ENCODE peak calls at places on chromosomes 11 and 22, in five cellular contexts. One of them, this sample, is unnamed.

GRCh38 chr22:44287121-44287693 is 25.5 kb downstream of the SHISAL1 start:
- DNase-seq in GM12878: no peak
- DNase-seq in IMR-90: no peak
- DNase-seq in A549: no peak
- DNase-seq in K562: no peak
- DNase-seq in this sample: no peak

GRCh38 chr11:109085708-109086373 is 336.1 kb upstream of the C11orf87 start:
- DNase-seq in GM12878: no peak
- DNase-seq in IMR-90: peak
- DNase-seq in A549: no peak
- DNase-seq in K562: no peak
- DNase-seq in this sample: no peak

GRCh38 chr11:10490398-10491232 is 35.6 kb downstream of the AMPD3 start:
- DNase-seq in GM12878: no peak
- DNase-seq in IMR-90: peak
- DNase-seq in A549: peak
- DNase-seq in K562: peak
- DNase-seq in this sample: peak

GRCh38 chr11:64874308-64874707 is 4.1 kb downstream of the EHD1 start:
- DNase-seq in GM12878: no peak
- DNase-seq in IMR-90: peak
- DNase-seq in A549: no peak
- DNase-seq in K562: no peak
- DNase-seq in this sample: no peak

GRCh38 chr11:14927146-14927545 is 35.1 kb upstream of the CYP2R1 start:
- DNase-seq in GM12878: no peak
- DNase-seq in IMR-90: peak
- DNase-seq in A549: no peak
- DNase-seq in K562: no peak
- DNase-seq in this sample: no peak

GRCh38 chr22:27099896-27100295 is 442.5 kb downstream of the MIAT start:
- DNase-seq in GM12878: no peak
- DNase-seq in IMR-90: no peak
- DNase-seq in A549: no peak
- DNase-seq in K562: no peak
- DNase-seq in this sample: no peak

GRCh38 chr22:28329582-28330073 is 350.0 kb downstream of the TTC28 start:
- DNase-seq in GM12878: no peak
- DNase-seq in IMR-90: peak
- DNase-seq in A549: no peak
- DNase-seq in K562: no peak
- DNase-seq in this sample: no peak

GRCh38 chr11:134361241-134361640 is 29.5 kb downstream of the GLB1L2 start:
- DNase-seq in GM12878: no peak
- DNase-seq in IMR-90: no peak
- DNase-seq in A549: no peak
- DNase-seq in K562: no peak
- DNase-seq in this sample: no peak

GRCh38 chr11:103903005-103903404 is 133.4 kb upstream of the DDI1 start:
- DNase-seq in GM12878: no peak
- DNase-seq in IMR-90: no peak
- DNase-seq in A549: no peak
- DNase-seq in K562: no peak
- DNase-seq in this sample: no peak

GRCh38 chr11:86062719-86063118 is 6.2 kb downstream of the PICALM start:
- DNase-seq in GM12878: no peak
- DNase-seq in IMR-90: no peak
- DNase-seq in A549: no peak
- DNase-seq in K562: no peak
- DNase-seq in this sample: no peak

GRCh38 chr11:1534682-1535081 is 37.4 kb downstream of the DUSP8 start:
- DNase-seq in GM12878: no peak
- DNase-seq in IMR-90: peak
- DNase-seq in A549: no peak
- DNase-seq in K562: no peak
- DNase-seq in this sample: no peak

GRCh38 chr22:38924197-38924952 is 33.0 kb upstream of the APOBEC3A start:
- DNase-seq in GM12878: no peak
- DNase-seq in IMR-90: peak
- DNase-seq in A549: peak
- DNase-seq in K562: no peak
- DNase-seq in this sample: peak

GRCh38 chr11:108474664-108475485 is 7.5 kb upstream of the C11orf65 start:
- DNase-seq in GM12878: no peak
- DNase-seq in IMR-90: no peak
- DNase-seq in A549: no peak
- DNase-seq in K562: no peak
- DNase-seq in this sample: no peak

GRCh38 chr11:65185166-65185565 is 3.4 kb downstream of the CAPN1 start:
- DNase-seq in GM12878: no peak
- DNase-seq in IMR-90: no peak
- DNase-seq in A549: no peak
- DNase-seq in K562: no peak
- DNase-seq in this sample: no peak

GRCh38 chr11:6565988-6566703 is 37.3 kb downstream of the RRP8 start:
- DNase-seq in GM12878: no peak
- DNase-seq in IMR-90: no peak
- DNase-seq in A549: no peak
- DNase-seq in K562: no peak
- DNase-seq in this sample: no peak

GRCh38 chr22:41939981-41940852 is 6.7 kb downstream of the CENPM start:
- DNase-seq in GM12878: peak
- DNase-seq in IMR-90: no peak
- DNase-seq in A549: peak
- DNase-seq in K562: peak
- DNase-seq in this sample: no peak

GRCh38 chr11:133898770-133899115 is 53.4 kb upstream of the SPATA19 start:
- DNase-seq in GM12878: no peak
- DNase-seq in IMR-90: no peak
- DNase-seq in A549: no peak
- DNase-seq in K562: no peak
- DNase-seq in this sample: no peak

GRCh38 chr22:17064498-17065100 is 20.2 kb upstream of the IL17RA start:
- DNase-seq in GM12878: no peak
- DNase-seq in IMR-90: no peak
- DNase-seq in A549: no peak
- DNase-seq in K562: no peak
- DNase-seq in this sample: no peak

GRCh38 chr11:30586251-30587144 is at the start of gene MPPED2:
- DNase-seq in GM12878: no peak
- DNase-seq in IMR-90: no peak
- DNase-seq in A549: peak
- DNase-seq in K562: peak
- DNase-seq in this sample: no peak

GRCh38 chr22:40610329-40610850 is 26.1 kb downstream of the MRTFA start:
- DNase-seq in GM12878: no peak
- DNase-seq in IMR-90: no peak
- DNase-seq in A549: no peak
- DNase-seq in K562: no peak
- DNase-seq in this sample: no peak

GRCh38 chr22:23715811-23716355 is 25.1 kb downstream of the RGL4 start:
- DNase-seq in GM12878: no peak
- DNase-seq in IMR-90: no peak
- DNase-seq in A549: no peak
- DNase-seq in K562: no peak
- DNase-seq in this sample: no peak

GRCh38 chr22:39284142-39284980 is 35.1 kb downstream of the RPL3 start:
- DNase-seq in GM12878: no peak
- DNase-seq in IMR-90: no peak
- DNase-seq in A549: no peak
- DNase-seq in K562: no peak
- DNase-seq in this sample: peak

GRCh38 chr22:20526628-20527355 is 19.4 kb downstream of the MED15 start:
- DNase-seq in GM12878: no peak
- DNase-seq in IMR-90: peak
- DNase-seq in A549: peak
- DNase-seq in K562: peak
- DNase-seq in this sample: no peak

GRCh38 chr22:32722441-32722840 is 79.1 kb upstream of the TIMP3 start:
- DNase-seq in GM12878: no peak
- DNase-seq in IMR-90: no peak
- DNase-seq in A549: no peak
- DNase-seq in K562: no peak
- DNase-seq in this sample: no peak

GRCh38 chr11:11992257-11992690 is 16.2 kb downstream of the DKK3 start:
- DNase-seq in GM12878: no peak
- DNase-seq in IMR-90: no peak
- DNase-seq in A549: peak
- DNase-seq in K562: no peak
- DNase-seq in this sample: peak

GRCh38 chr22:35313311-35314121 is 13.8 kb downstream of the TOM1 start:
- DNase-seq in GM12878: no peak
- DNase-seq in IMR-90: peak
- DNase-seq in A549: peak
- DNase-seq in K562: no peak
- DNase-seq in this sample: peak

GRCh38 chr11:125481531-125481930 is 14.5 kb downstream of the FEZ1 start:
- DNase-seq in GM12878: no peak
- DNase-seq in IMR-90: no peak
- DNase-seq in A549: no peak
- DNase-seq in K562: no peak
- DNase-seq in this sample: no peak

GRCh38 chr11:129374993-129375721 is 491 bp upstream of the BARX2 start:
- DNase-seq in GM12878: no peak
- DNase-seq in IMR-90: no peak
- DNase-seq in A549: peak
- DNase-seq in K562: no peak
- DNase-seq in this sample: no peak

GRCh38 chr11:10564030-10564429 is 4.4 kb downstream of the LYVE1 start:
- DNase-seq in GM12878: no peak
- DNase-seq in IMR-90: no peak
- DNase-seq in A549: no peak
- DNase-seq in K562: no peak
- DNase-seq in this sample: no peak

GRCh38 chr11:65810046-65810868 is 23.4 kb downstream of the OVOL1 start:
- DNase-seq in GM12878: no peak
- DNase-seq in IMR-90: no peak
- DNase-seq in A549: peak
- DNase-seq in K562: no peak
- DNase-seq in this sample: peak

GRCh38 chr11:77406396-77406795 is 67.5 kb downstream of the PAK1 start:
- DNase-seq in GM12878: no peak
- DNase-seq in IMR-90: no peak
- DNase-seq in A549: no peak
- DNase-seq in K562: no peak
- DNase-seq in this sample: no peak

DNA sequence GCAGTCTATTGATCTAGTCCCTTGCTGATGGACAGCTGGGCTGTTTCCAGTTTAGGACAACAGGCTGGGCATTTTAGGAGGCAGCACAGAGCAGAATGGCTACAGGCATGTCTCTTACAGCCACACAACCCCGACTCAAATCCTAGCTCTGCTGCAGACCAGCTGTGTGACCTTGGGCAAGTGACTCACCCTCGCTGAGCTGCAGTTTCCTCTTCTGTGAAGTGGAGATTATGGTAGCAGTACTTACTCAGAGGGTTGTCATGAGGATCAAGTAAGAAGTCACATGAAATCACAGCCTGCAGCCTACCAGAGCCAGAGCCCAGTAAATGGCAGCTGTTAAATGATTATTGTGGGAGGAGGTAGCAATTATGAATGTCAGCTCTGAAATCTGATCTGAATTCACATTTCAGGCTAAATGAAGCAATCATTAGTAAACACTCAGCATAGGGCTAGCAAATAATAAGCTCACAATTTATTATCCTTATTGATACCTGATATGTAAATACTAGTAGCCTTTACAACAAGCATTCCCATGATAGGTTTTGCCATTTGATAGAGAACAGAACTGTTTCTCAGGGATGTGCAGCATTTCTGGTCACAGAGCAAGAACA is 58.9 kb downstream of the MYEOV start:
- DNase-seq in GM12878: no peak
- DNase-seq in IMR-90: peak
- DNase-seq in A549: peak
- DNase-seq in K562: no peak
- DNase-seq in this sample: no peak
- TF ChIP-seq SMC3 in GM12878: no peak
- TF ChIP-seq SMC3 in IMR-90: no peak
- TF ChIP-seq SMC3 in A549: no peak
- TF ChIP-seq SMC3 in K562: no peak
- TF ChIP-seq SMC3 in this sample: no peak

GRCh38 chr11:121740902-121741301 is 288.1 kb upstream of the SORL1-AS1 start:
- DNase-seq in GM12878: no peak
- DNase-seq in IMR-90: no peak
- DNase-seq in A549: no peak
- DNase-seq in K562: no peak
- DNase-seq in this sample: no peak

GRCh38 chr11:121743285-121743684 is 290.5 kb upstream of the SORL1-AS1 start:
- DNase-seq in GM12878: no peak
- DNase-seq in IMR-90: no peak
- DNase-seq in A549: no peak
- DNase-seq in K562: no peak
- DNase-seq in this sample: no peak

GRCh38 chr11:121741316-121741715 is 288.5 kb upstream of the SORL1-AS1 start:
- DNase-seq in GM12878: no peak
- DNase-seq in IMR-90: peak
- DNase-seq in A549: no peak
- DNase-seq in K562: no peak
- DNase-seq in this sample: no peak

GRCh38 chr11:121741954-121742361 is 289.2 kb upstream of the SORL1-AS1 start:
- DNase-seq in GM12878: no peak
- DNase-seq in IMR-90: peak
- DNase-seq in A549: no peak
- DNase-seq in K562: no peak
- DNase-seq in this sample: no peak
- TF ChIP-seq POLR2A in GM12878: no peak
- TF ChIP-seq POLR2A in IMR-90: no peak
- TF ChIP-seq POLR2A in A549: no peak
- TF ChIP-seq POLR2A in K562: no peak
- TF ChIP-seq POLR2A in this sample: no peak

GRCh38 chr11:111460752-111461305 is 51.4 kb downstream of the BTG4 start:
- DNase-seq in GM12878: no peak
- DNase-seq in IMR-90: peak
- DNase-seq in A549: no peak
- DNase-seq in K562: no peak
- DNase-seq in this sample: no peak

GRCh38 chr11:111461460-111462240 is 50.5 kb downstream of the BTG4 start:
- DNase-seq in GM12878: no peak
- DNase-seq in IMR-90: no peak
- DNase-seq in A549: no peak
- DNase-seq in K562: no peak
- DNase-seq in this sample: no peak

GRCh38 chr11:111460340-111460739 is 51.8 kb downstream of the BTG4 start:
- DNase-seq in GM12878: no peak
- DNase-seq in IMR-90: no peak
- DNase-seq in A549: no peak
- DNase-seq in K562: no peak
- DNase-seq in this sample: no peak

GRCh38 chr11:111457731-111458368 is 54.3 kb downstream of the BTG4 start:
- DNase-seq in GM12878: no peak
- DNase-seq in IMR-90: no peak
- DNase-seq in A549: no peak
- DNase-seq in K562: no peak
- DNase-seq in this sample: no peak

GRCh38 chr11:111459506-111460270 is 52.5 kb downstream of the BTG4 start:
- DNase-seq in GM12878: no peak
- DNase-seq in IMR-90: no peak
- DNase-seq in A549: no peak
- DNase-seq in K562: no peak
- DNase-seq in this sample: peak
- TF ChIP-seq SMC3 in GM12878: no peak
- TF ChIP-seq SMC3 in IMR-90: no peak
- TF ChIP-seq SMC3 in A549: no peak
- TF ChIP-seq SMC3 in K562: no peak
- TF ChIP-seq SMC3 in this sample: no peak

GRCh38 chr22:37016134-37016910 is 2.9 kb downstream of the TST start:
- DNase-seq in GM12878: no peak
- DNase-seq in IMR-90: no peak
- DNase-seq in A549: no peak
- DNase-seq in K562: no peak
- DNase-seq in this sample: no peak
- TF ChIP-seq POLR2A in GM12878: no peak
- TF ChIP-seq POLR2A in IMR-90: no peak
- TF ChIP-seq POLR2A in A549: no peak
- TF ChIP-seq POLR2A in K562: no peak
- TF ChIP-seq POLR2A in this sample: no peak

This sample was measured in HepG2.